ENCODE peak calls at places on chromosomes 16 and 17, in four cellular contexts. K is dorsolateral prefrontal cortex, Z is IMR-90, X is GM12865. B is an unnamed sample.

GRCh38 chr17:59425085-59425901 is 93.8 kb downstream of the YPEL2 start:
- DNase-seq in K (no peak), Z (peak), X (no peak), B (peak)

GRCh38 chr16:86089986-86090385 is 191.0 kb downstream of the IRF8 start:
- DNase-seq in K (no peak), X (peak), Z (no peak), B (no peak)

GRCh38 chr17:19410875-19411291 is at the start of gene RNF112:
- DNase-seq in Z (peak), X (no peak), K (peak), B (peak)

GRCh38 chr16:58299757-58300349 is 5.0 kb upstream of the PRSS54 start:
- DNase-seq in X (peak), K (no peak), Z (peak), B (peak)

GRCh38 chr17:66275651-66276050 is 26.8 kb upstream of the PRKCA start:
- DNase-seq in K (no peak), X (no peak), Z (peak), B (peak)

GRCh38 chr17:40178021-40178601 is 841 bp downstream of the RAPGEFL1 start:
- DNase-seq in X (no peak), Z (no peak), K (no peak), B (no peak)

GRCh38 chr16:85017151-85017550 is 5.8 kb upstream of the ZDHHC7 start:
- DNase-seq in K (no peak), Z (peak), X (peak), B (peak)

GRCh38 chr17:72466199-72466598 is 345.4 kb downstream of the SOX9 start:
- DNase-seq in K (no peak), X (peak), Z (peak), B (peak)

GRCh38 chr17:17712268-17712924 is 31.1 kb downstream of the RAI1 start:
- DNase-seq in X (peak), K (no peak), Z (peak), B (peak)

GRCh38 chr17:28492352-28493310 is 13.5 kb upstream of the FOXN1 start:
- DNase-seq in K (no peak), Z (no peak), X (no peak), B (peak)

GRCh38 chr17:2418572-2418971 is 17.7 kb upstream of the MNT start:
- DNase-seq in Z (peak), X (no peak), K (no peak), B (peak)

GRCh38 chr17:73613947-73614655 is 30.1 kb downstream of the SDK2 start:
- DNase-seq in X (no peak), Z (no peak), K (no peak), B (peak)

GRCh38 chr17:57906910-57907309 is 48.3 kb downstream of the CUEDC1 start:
- DNase-seq in K (peak), Z (no peak), X (peak), B (no peak)

GRCh38 chr17:9079461-9080103 is 58.3 kb downstream of the NTN1 start:
- DNase-seq in K (no peak), X (no peak), Z (no peak), B (no peak)

GRCh38 chr16:13101828-13102227 is 200.4 kb downstream of the SHISA9 start:
- DNase-seq in X (no peak), Z (no peak), K (no peak), B (no peak)

GRCh38 chr17:73773702-73774101 is 129.5 kb upstream of the SDK2 start:
- DNase-seq in Z (no peak), K (no peak), X (no peak), B (no peak)

GRCh38 chr17:61018938-61019337 is 341.3 kb downstream of the BCAS3 start:
- DNase-seq in K (no peak), X (no peak), Z (no peak), B (no peak)

GRCh38 chr16:85399583-85400284 is 213.4 kb upstream of the GSE1 start:
- DNase-seq in X (no peak), Z (no peak), K (peak), B (no peak)

GRCh38 chr17:22266231-22266630 is 573.9 kb downstream of the KCNJ18 start:
- DNase-seq in X (no peak), Z (no peak), K (no peak), B (no peak)

GRCh38 chr17:36463916-36464764 is 22.3 kb upstream of the ZNHIT3 start:
- DNase-seq in X (peak), Z (peak), K (no peak), B (peak)

GRCh38 chr17:74432484-74433391 is 850 bp downstream of the GPRC5C start:
- DNase-seq in Z (no peak), K (no peak), X (no peak), B (no peak)

GRCh38 chr17:73103661-73104335 is 11.3 kb upstream of the SLC39A11 start:
- DNase-seq in K (no peak), Z (no peak), X (no peak), B (peak)

GRCh38 chr17:74959826-74960738 is 12.5 kb downstream of the HID1 start:
- DNase-seq in Z (peak), X (no peak), K (no peak), B (peak)

GRCh38 chr16:86157616-86158247 is 258.8 kb downstream of the IRF8 start:
- DNase-seq in K (no peak), Z (peak), X (no peak), B (peak)

GRCh38 chr16:1494129-1494640 is 1.0 kb downstream of the TELO2 start:
- DNase-seq in K (no peak), Z (peak), X (peak), B (peak)

GRCh38 chr17:4304417-4305027 is 40.7 kb upstream of the ANKFY1 start:
- DNase-seq in Z (peak), X (peak), K (peak), B (peak)

GRCh38 chr17:13601776-13602551 is at the start of gene HS3ST3A1:
- DNase-seq in K (no peak), X (no peak), Z (peak), B (peak)

GRCh38 chr17:32596206-32596605 is 109.4 kb downstream of the CDK5R1 start:
- DNase-seq in X (no peak), Z (no peak), K (no peak), B (no peak)

GRCh38 chr16:19284207-19284606 is 1.3 kb upstream of the CLEC19A start:
- DNase-seq in Z (no peak), X (no peak), K (peak), B (no peak)

GRCh38 chr16:81695431-81695890 is 83.6 kb upstream of the PLCG2 start:
- DNase-seq in K (no peak), Z (peak), X (no peak), B (peak)

GRCh38 chr17:61457226-61457983 is 5.2 kb downstream of the TBX4 start:
- DNase-seq in Z (no peak), X (no peak), K (no peak), B (no peak)

GRCh38 chr16:77404823-77405222 is 30.0 kb downstream of the ADAMTS18 start:
- DNase-seq in Z (no peak), K (no peak), X (no peak), B (no peak)

GRCh38 chr17:16962804-16963203 is 9.1 kb downstream of the TNFRSF13B start:
- DNase-seq in K (no peak), X (peak), Z (no peak), B (no peak)

GRCh38 chr16:29891525-29892457 is 7.6 kb downstream of the SEZ6L2 start:
- DNase-seq in K (no peak), X (no peak), Z (no peak), B (no peak)

GRCh38 chr16:68909099-68909733 is 65.9 kb downstream of the TANGO6 start:
- DNase-seq in Z (peak), K (no peak), X (no peak), B (peak)

GRCh38 chr16:12348733-12349704 is 372.5 kb downstream of the SNX29 start:
- DNase-seq in Z (no peak), X (no peak), K (no peak), B (peak)

GRCh38 chr16:81875461-81875860 is 96.4 kb downstream of the PLCG2 start:
- DNase-seq in K (no peak), Z (no peak), X (no peak), B (no peak)

GRCh38 chr17:37417852-37418251 is 11.2 kb downstream of the TADA2A start:
- DNase-seq in X (no peak), K (no peak), Z (peak), B (peak)

GRCh38 chr17:34201767-34202166 is 53.3 kb upstream of the CCL2 start:
- DNase-seq in Z (no peak), X (peak), K (no peak), B (no peak)
- H3K4me3 ChIP-seq in Z (no peak), X (no peak), K (no peak), B (no peak)

GRCh38 chr17:29567362-29568330 is 809 bp upstream of the ABHD15 start:
- DNase-seq in Z (peak), X (peak), K (peak), B (peak)
- TF ChIP-seq CTCF in Z (peak), X (peak), K (no peak), B (peak)

GRCh38 chr17:81967533-81968395 is 6.8 kb upstream of the NOTUM start:
- DNase-seq in X (peak), Z (peak), K (peak), B (peak)
- H3K4me3 ChIP-seq in X (no peak), Z (no peak), K (peak), B (peak)

GRCh38 chr16:67302076-67302475 is 22.7 kb downstream of the PLEKHG4 start:
- DNase-seq in X (no peak), K (no peak), Z (no peak), B (no peak)
- TF ChIP-seq CTCF in X (no peak), K (no peak), Z (no peak), B (no peak)